ENCODE peak calls at places on chromosomes 12 and 14, in nine cellular contexts. X, Y, H, J, A, D, F, Q and G are unnamed samples.

GRCh38 chr14:64663174-64663573 is 41.0 kb upstream of the PLEKHG3 start:
- DNase-seq in X (peak), Y (no peak), H (no peak), J (no peak), A (no peak), D (no peak), F (no peak), Q (no peak), G (no peak)

GRCh38 chr12:97960741-97961608 is 498.4 kb downstream of the RMST start:
- DNase-seq in X (no peak), Y (no peak), H (peak), J (no peak), A (peak), D (peak), F (no peak), Q (no peak), G (no peak)

GRCh38 chr12:71671816-71672215 is 7.7 kb downstream of the THAP2 start:
- DNase-seq in X (no peak), Y (no peak), H (no peak), J (no peak), A (no peak), D (no peak), F (no peak), Q (no peak), G (no peak)

GRCh38 chr14:105145381-105146180 is 23.0 kb downstream of the JAG2 start:
- DNase-seq in X (no peak), Y (no peak), H (no peak), J (peak), A (no peak), D (no peak), F (no peak), Q (no peak), G (peak)

GRCh38 chr14:93939304-93940229 is 12.4 kb downstream of the FAM181A start:
- DNase-seq in X (no peak), Y (no peak), H (peak), J (peak), A (peak), D (peak), F (no peak), Q (peak), G (peak)

GRCh38 chr12:27293463-27293862 is 39.2 kb upstream of the BMAL2 start:
- DNase-seq in X (no peak), Y (no peak), H (no peak), J (no peak), A (peak), D (peak), F (no peak), Q (no peak), G (no peak)

GRCh38 chr12:105912911-105913514 is 225.7 kb downstream of the NUAK1 start:
- DNase-seq in X (no peak), Y (no peak), H (no peak), J (no peak), A (no peak), D (no peak), F (no peak), Q (no peak), G (no peak)

GRCh38 chr12:118436986-118437385 is 60.6 kb downstream of the SUDS3 start:
- DNase-seq in X (no peak), Y (peak), H (no peak), J (no peak), A (peak), D (no peak), F (no peak), Q (no peak), G (no peak)

GRCh38 chr12:108699955-108700563 is 31.3 kb downstream of the CORO1C start:
- DNase-seq in X (no peak), Y (no peak), H (no peak), J (no peak), A (no peak), D (no peak), F (no peak), Q (no peak), G (no peak)

GRCh38 chr12:114316076-114316475 is 89.9 kb downstream of the TBX5 start:
- DNase-seq in X (no peak), Y (no peak), H (no peak), J (no peak), A (peak), D (no peak), F (no peak), Q (no peak), G (peak)

GRCh38 chr14:55107766-55108554 is 21.1 kb upstream of the LGALS3 start:
- DNase-seq in X (peak), Y (peak), H (no peak), J (peak), A (peak), D (peak), F (peak), Q (peak), G (peak)

GRCh38 chr14:61341275-61342210 is 20.2 kb downstream of the PRKCH start:
- DNase-seq in X (no peak), Y (no peak), H (no peak), J (no peak), A (no peak), D (no peak), F (no peak), Q (no peak), G (no peak)

GRCh38 chr12:94973202-94973601 is 30.3 kb downstream of the NDUFA12 start:
- DNase-seq in X (peak), Y (peak), H (no peak), J (no peak), A (no peak), D (no peak), F (peak), Q (no peak), G (no peak)

GRCh38 chr12:65948320-65949008 is 124.2 kb downstream of the HMGA2 start:
- DNase-seq in X (peak), Y (peak), H (no peak), J (peak), A (peak), D (peak), F (peak), Q (peak), G (no peak)

GRCh38 chr12:19915392-19916192 is 452.7 kb upstream of the PDE3A start:
- DNase-seq in X (peak), Y (no peak), H (no peak), J (no peak), A (peak), D (peak), F (peak), Q (no peak), G (no peak)

GRCh38 chr12:83149987-83150386 is 463.3 kb downstream of the TMTC2 start:
- DNase-seq in X (no peak), Y (no peak), H (no peak), J (no peak), A (no peak), D (no peak), F (no peak), Q (no peak), G (no peak)

GRCh38 chr14:33052899-33053400 is 114.3 kb downstream of the NPAS3 start:
- DNase-seq in X (no peak), Y (no peak), H (no peak), J (no peak), A (no peak), D (no peak), F (no peak), Q (no peak), G (no peak)